ENCODE peak calls at places on chromosomes 5 and 9, in five cellular contexts. L, A, F, H and G are unnamed samples.

GRCh38 chr5:39055760-39056393 is 18.3 kb downstream of the RICTOR start:
- DNase-seq in L (no peak), H (no peak), F (no peak), A (no peak), G (no peak)

GRCh38 chr5:167701103-167701502 is 590.3 kb upstream of the WWC1 start:
- DNase-seq in H (no peak), A (no peak), F (no peak), L (no peak), G (no peak)

GRCh38 chr5:123269851-123270250 is 153.4 kb downstream of the CEP120 start:
- DNase-seq in A (no peak), H (no peak), F (no peak), L (no peak), G (no peak)

GRCh38 chr5:143569722-143570567 is 166.5 kb upstream of the NR3C1 start:
- DNase-seq in A (no peak), H (no peak), F (no peak), L (no peak), G (no peak)

GRCh38 chr9:82418334-82418733 is 429.8 kb downstream of the SPATA31D1 start:
- DNase-seq in L (no peak), F (peak; percentile 39), A (no peak), H (no peak), G (no peak)

GRCh38 chr9:73889023-73889422 is 608.1 kb upstream of the RORB start:
- DNase-seq in H (no peak), F (no peak), L (no peak), A (no peak), G (no peak)

GRCh38 chr5:134634227-134634626 is 1.6 kb upstream of the SAR1B start:
- DNase-seq in H (no peak), L (no peak), A (no peak), F (no peak), G (peak; percentile 11)

GRCh38 chr9:16904655-16905054 is 34.2 kb upstream of the BNC2 start:
- DNase-seq in A (no peak), F (no peak), L (no peak), H (no peak), G (no peak)

GRCh38 chr5:169412858-169413257 is 111.9 kb upstream of the SLIT3 start:
- DNase-seq in A (no peak), H (no peak), L (no peak), F (no peak), G (no peak)

GRCh38 chr5:166505086-166505485 is 1786.4 kb upstream of the WWC1 start:
- DNase-seq in A (no peak), H (no peak), L (no peak), F (no peak), G (no peak)

GRCh38 chr5:82308997-82309670 is 31.0 kb upstream of the RPS23 start:
- DNase-seq in L (no peak), H (no peak), F (no peak), A (no peak), G (no peak)

GRCh38 chr9:79799691-79800345 is 228.1 kb downstream of the TLE4 start:
- DNase-seq in H (no peak), A (no peak), L (no peak), F (no peak), G (no peak)

GRCh38 chr9:136093331-136093986 is 1.6 kb downstream of the NACC2 start:
- DNase-seq in F (peak; percentile 43), H (peak; percentile 42), A (no peak), L (no peak), G (no peak)

GRCh38 chr5:6088706-6089105 is 289.6 kb downstream of the MED10 start:
- DNase-seq in A (no peak), L (peak; percentile 17), H (no peak), F (no peak), G (no peak)

GRCh38 chr5:17252543-17252942 is 35.1 kb downstream of the BASP1 start:
- DNase-seq in L (no peak), H (no peak), F (peak; percentile 32), A (no peak), G (no peak)

GRCh38 chr9:130944510-130945058 is 5.5 kb upstream of the FIBCD1 start:
- DNase-seq in H (no peak), A (no peak), L (no peak), F (no peak), G (no peak)

GRCh38 chr5:80215523-80215922 is 40.3 kb downstream of the SERINC5 start:
- DNase-seq in H (no peak), A (no peak), L (no peak), F (no peak), G (no peak)

GRCh38 chr5:36836831-36837230 is 39.7 kb upstream of the NIPBL start:
- DNase-seq in L (no peak), A (peak; percentile 0), F (no peak), H (no peak), G (no peak)

GRCh38 chr9:125593581-125593980 is 113.4 kb downstream of the MAPKAP1 start:
- DNase-seq in A (no peak), L (peak; percentile 43), F (peak; percentile 84), H (no peak), G (no peak)

GRCh38 chr9:114421147-114421546 is 33.4 kb upstream of the AKNA start:
- DNase-seq in F (no peak), H (no peak), A (no peak), L (no peak), G (no peak)

GRCh38 chr5:79536193-79536906 is 22.4 kb upstream of the HOMER1 start:
- DNase-seq in H (no peak), A (no peak), F (no peak), L (no peak), G (no peak)

GRCh38 chr9:27945386-27945785 is 372.1 kb upstream of the C9orf72 start:
- DNase-seq in L (no peak), F (peak; percentile 12), A (no peak), H (no peak), G (no peak)

GRCh38 chr5:124871299-124871698 is 124.9 kb upstream of the ZNF608 start:
- DNase-seq in F (peak; percentile 65), H (no peak), A (no peak), L (peak; percentile 33), G (no peak)

GRCh38 chr5:78720234-78720985 is 71.8 kb upstream of the LHFPL2 start:
- DNase-seq in A (no peak), L (no peak), H (no peak), F (no peak), G (no peak)

GRCh38 chr9:976805-977360 is 428 bp downstream of the DMRT3 start:
- DNase-seq in H (peak; percentile 46), A (no peak), F (no peak), L (no peak), G (no peak)

GRCh38 chr5:36346891-36347290 is 45.2 kb upstream of the RANBP3L start:
- DNase-seq in H (no peak), L (no peak), A (no peak), F (no peak), G (no peak)

GRCh38 chr5:137366526-137366925 is 132.6 kb downstream of the SPOCK1 start:
- DNase-seq in H (no peak), A (no peak), L (no peak), F (no peak), G (no peak)

GRCh38 chr5:164504141-164504772 is 998.8 kb downstream of the MAT2B start:
- DNase-seq in L (peak; percentile 44), F (peak; percentile 51), H (peak; percentile 59), A (peak; percentile 72), G (no peak)

GRCh38 chr5:143314664-143315063 is 88.8 kb downstream of the NR3C1 start:
- DNase-seq in L (peak; percentile 6), H (no peak), A (no peak), F (peak; percentile 88), G (no peak)